ENCODE peak calls at places on chromosomes 7 and 10, in four cellular contexts. I is activated CD4-positive, alpha-beta T cell treated with anti-CD3 and anti-CD28 coated beads, Interleukin-2, amount 50 U/mL, for 24 hours; L is epithelial cell of esophagus; Z is stimulated activated CD8-positive, alpha-beta memory T cell treated with anti-CD3 and anti-CD28 coated beads, Interleukin-15, amount 100 ng/mL, for 24 hours. S is an unnamed sample.

GRCh38 chr10:119025336-119025735 is 4.2 kb upstream of the NANOS1 start:
- DNase-seq in I (no peak), L (peak), Z (no peak), S (peak)

GRCh38 chr7:36155811-36156361 is 2.8 kb downstream of the EEPD1 start:
- DNase-seq in I (no peak), L (no peak), Z (no peak), S (no peak)

GRCh38 chr7:25968205-25968993 is 183.6 kb upstream of the NFE2L3 start:
- DNase-seq in I (peak), L (no peak), Z (no peak), S (no peak)

GRCh38 chr10:38157270-38157685 is 63.1 kb downstream of the ZNF37A start:
- DNase-seq in I (no peak), L (no peak), Z (no peak), S (no peak)

GRCh38 chr7:35729061-35729783 is 34.3 kb upstream of the HERPUD2 start:
- DNase-seq in I (peak), L (no peak), Z (no peak), S (no peak)

GRCh38 chr7:75920431-75921161 is 5.6 kb downstream of the POR start:
- DNase-seq in I (peak), L (no peak), Z (no peak), S (no peak)

GRCh38 chr7:139739863-139740597 is 37.8 kb downstream of the HIPK2 start:
- DNase-seq in I (no peak), L (peak), Z (no peak), S (no peak)

GRCh38 chr7:48660482-48660881 is 263.9 kb upstream of the CDC14C start:
- DNase-seq in I (no peak), L (no peak), Z (no peak), S (no peak)

GRCh38 chr7:18312482-18312881 is 183.1 kb upstream of the HDAC9 start:
- DNase-seq in I (no peak), L (no peak), Z (no peak), S (no peak)

GRCh38 chr7:134365341-134366054 is 48.8 kb upstream of the SLC35B4 start:
- DNase-seq in I (no peak), L (peak), Z (no peak), S (no peak)

GRCh38 chr10:57657164-57657765 is 610.4 kb downstream of the IPMK start:
- DNase-seq in I (no peak), L (peak), Z (no peak), S (peak)

GRCh38 chr7:31603076-31603475 is 83.9 kb upstream of the PPP1R17 start:
- DNase-seq in I (no peak), L (peak), Z (no peak), S (no peak)

GRCh38 chr10:22246680-22247391 is 29.0 kb upstream of the EBLN1 start:
- DNase-seq in I (peak), L (peak), Z (no peak), S (no peak)

GRCh38 chr10:25083546-25084111 is 67.2 kb downstream of the THNSL1 start:
- DNase-seq in I (no peak), L (no peak), Z (no peak), S (no peak)

GRCh38 chr10:49655099-49655498 is 24.4 kb upstream of the C10orf53 start:
- DNase-seq in I (no peak), L (no peak), Z (no peak), S (no peak)

GRCh38 chr7:108012499-108013430 is 9.8 kb upstream of the LAMB1 start:
- DNase-seq in I (no peak), L (peak), Z (no peak), S (no peak)

GRCh38 chr7:15430191-15430590 is 131.6 kb downstream of the AGMO start:
- DNase-seq in I (no peak), L (no peak), Z (no peak), S (no peak)

GRCh38 chr7:94510582-94511456 is 1.2 kb downstream of the CASD1 start:
- DNase-seq in I (no peak), L (peak), Z (peak), S (no peak)

GRCh38 chr10:62582098-62582705 is 208.0 kb downstream of the ZNF365 start:
- DNase-seq in I (no peak), L (no peak), Z (no peak), S (no peak)

GRCh38 chr10:132036153-132036886 is 29.4 kb upstream of the JAKMIP3 start:
- DNase-seq in I (no peak), L (peak), Z (no peak), S (no peak)

GRCh38 chr7:33854951-33855350 is 50.4 kb upstream of the BMPER start:
- DNase-seq in I (no peak), L (peak), Z (no peak), S (no peak)

GRCh38 chr7:4123823-4124222 is 558.3 kb upstream of the FOXK1 start:
- DNase-seq in I (no peak), L (no peak), Z (no peak), S (no peak)

GRCh38 chr10:75018233-75018632 is 93.2 kb upstream of the SAMD8 start:
- DNase-seq in I (no peak), L (no peak), Z (no peak), S (no peak)

GRCh38 chr10:3096149-3096548 is 28.8 kb downstream of the PFKP start:
- DNase-seq in I (no peak), L (no peak), Z (no peak), S (no peak)